ENCODE peak calls at places on chromosome 22, in six cellular contexts. One of them, this sample, is unnamed. For H3K4me1 and H3K36me3, the result is how much of the 10 kb centered on the place peaks cover.

GRCh38 chr22:19891350-19892248 is 36.9 kb upstream of the GNB1L start:
- DNase-seq in mucosa of descending colon: peak
- DNase-seq in mammary epithelial cell: peak
- DNase-seq in tibial nerve: no peak
- DNase-seq in left ventricle myocardium inferior: no peak
- DNase-seq in body of pancreas: no peak
- DNase-seq in this sample: peak

GRCh38 chr22:30217698-30218565 is 28.6 kb downstream of the LIF start:
- DNase-seq in mucosa of descending colon: no peak
- DNase-seq in mammary epithelial cell: peak
- DNase-seq in tibial nerve: no peak
- DNase-seq in left ventricle myocardium inferior: no peak
- DNase-seq in body of pancreas: no peak
- DNase-seq in this sample: peak

GRCh38 chr22:29958170-29958569 is 75.2 kb downstream of the MTMR3 start:
- DNase-seq in mucosa of descending colon: no peak
- DNase-seq in mammary epithelial cell: no peak
- DNase-seq in tibial nerve: no peak
- DNase-seq in left ventricle myocardium inferior: no peak
- DNase-seq in body of pancreas: no peak
- DNase-seq in this sample: no peak

GRCh38 chr22:45185718-45186511 is 22.2 kb downstream of the NUP50 start:
- DNase-seq in mucosa of descending colon: no peak
- DNase-seq in mammary epithelial cell: no peak
- DNase-seq in tibial nerve: no peak
- DNase-seq in left ventricle myocardium inferior: no peak
- DNase-seq in body of pancreas: no peak
- DNase-seq in this sample: no peak

GRCh38 chr22:37633693-37634504 is 5.6 kb upstream of the SH3BP1 start:
- DNase-seq in mucosa of descending colon: peak
- DNase-seq in mammary epithelial cell: no peak
- DNase-seq in tibial nerve: peak
- DNase-seq in left ventricle myocardium inferior: peak
- DNase-seq in body of pancreas: peak
- DNase-seq in this sample: peak

GRCh38 chr22:24435861-24436351 is 8.5 kb downstream of the ADORA2A start:
- DNase-seq in mucosa of descending colon: no peak
- DNase-seq in mammary epithelial cell: no peak
- DNase-seq in tibial nerve: peak
- DNase-seq in left ventricle myocardium inferior: no peak
- DNase-seq in body of pancreas: no peak
- DNase-seq in this sample: no peak

GRCh38 chr22:25362215-25362882 is 142.9 kb downstream of the CRYBB2 start:
- DNase-seq in mucosa of descending colon: peak
- DNase-seq in mammary epithelial cell: no peak
- DNase-seq in tibial nerve: peak
- DNase-seq in left ventricle myocardium inferior: peak
- DNase-seq in body of pancreas: peak
- DNase-seq in this sample: peak

GRCh38 chr22:19643448-19644313 is 70.6 kb upstream of the SEPTIN5 start:
- DNase-seq in mucosa of descending colon: no peak
- DNase-seq in mammary epithelial cell: no peak
- DNase-seq in tibial nerve: no peak
- DNase-seq in left ventricle myocardium inferior: no peak
- DNase-seq in body of pancreas: no peak
- DNase-seq in this sample: peak

GRCh38 chr22:37383342-37383741 is 43.9 kb downstream of the ELFN2 start:
- DNase-seq in mucosa of descending colon: no peak
- DNase-seq in mammary epithelial cell: no peak
- DNase-seq in tibial nerve: no peak
- DNase-seq in left ventricle myocardium inferior: no peak
- DNase-seq in body of pancreas: no peak
- DNase-seq in this sample: no peak

GRCh38 chr22:49015459-49015858 is 812.2 kb downstream of the BRD1 start:
- DNase-seq in mucosa of descending colon: no peak
- DNase-seq in mammary epithelial cell: no peak
- DNase-seq in tibial nerve: no peak
- DNase-seq in left ventricle myocardium inferior: no peak
- DNase-seq in body of pancreas: no peak
- DNase-seq in this sample: no peak

GRCh38 chr22:49686495-49687219 is 141.0 kb downstream of the BRD1 start:
- DNase-seq in mucosa of descending colon: no peak
- DNase-seq in mammary epithelial cell: no peak
- DNase-seq in tibial nerve: no peak
- DNase-seq in left ventricle myocardium inferior: no peak
- DNase-seq in body of pancreas: no peak
- DNase-seq in this sample: no peak

GRCh38 chr22:45242778-45243191 is 2.1 kb upstream of the KIAA0930 start:
- DNase-seq in mucosa of descending colon: peak
- DNase-seq in mammary epithelial cell: no peak
- DNase-seq in tibial nerve: no peak
- DNase-seq in left ventricle myocardium inferior: no peak
- DNase-seq in body of pancreas: peak
- DNase-seq in this sample: no peak

GRCh38 chr22:38973289-38974169 is 8.6 kb upstream of the APOBEC3B start:
- DNase-seq in mucosa of descending colon: peak
- DNase-seq in mammary epithelial cell: no peak
- DNase-seq in tibial nerve: no peak
- DNase-seq in left ventricle myocardium inferior: no peak
- DNase-seq in body of pancreas: peak
- DNase-seq in this sample: peak

GRCh38 chr22:31603081-31603525 is 58.9 kb downstream of the PISD start:
- DNase-seq in mucosa of descending colon: no peak
- DNase-seq in mammary epithelial cell: no peak
- DNase-seq in tibial nerve: no peak
- DNase-seq in left ventricle myocardium inferior: no peak
- DNase-seq in body of pancreas: no peak
- DNase-seq in this sample: no peak

GRCh38 chr22:33969052-33969451 is 48.8 kb upstream of the LARGE1 start:
- DNase-seq in mucosa of descending colon: no peak
- DNase-seq in mammary epithelial cell: peak
- DNase-seq in tibial nerve: no peak
- DNase-seq in left ventricle myocardium inferior: no peak
- DNase-seq in body of pancreas: no peak
- DNase-seq in this sample: no peak

GRCh38 chr22:28019881-28020861 is 101.1 kb upstream of the PITPNB start:
- DNase-seq in mucosa of descending colon: peak
- DNase-seq in mammary epithelial cell: peak
- DNase-seq in tibial nerve: peak
- DNase-seq in left ventricle myocardium inferior: peak
- DNase-seq in body of pancreas: peak
- DNase-seq in this sample: peak

GRCh38 chr22:18023509-18024275 is 669 bp downstream of the MICAL3 start:
- DNase-seq in mucosa of descending colon: peak
- DNase-seq in mammary epithelial cell: peak
- DNase-seq in tibial nerve: peak
- DNase-seq in left ventricle myocardium inferior: peak
- DNase-seq in body of pancreas: peak
- DNase-seq in this sample: peak

GRCh38 chr22:40746428-40747220 is 67.3 kb downstream of the MCHR1 start:
- DNase-seq in mucosa of descending colon: no peak
- DNase-seq in mammary epithelial cell: peak
- DNase-seq in tibial nerve: no peak
- DNase-seq in left ventricle myocardium inferior: no peak
- DNase-seq in body of pancreas: no peak
- DNase-seq in this sample: no peak

GRCh38 chr22:48887394-48888332 is 940.0 kb downstream of the BRD1 start:
- DNase-seq in mucosa of descending colon: no peak
- DNase-seq in mammary epithelial cell: no peak
- DNase-seq in tibial nerve: no peak
- DNase-seq in left ventricle myocardium inferior: no peak
- DNase-seq in body of pancreas: no peak
- DNase-seq in this sample: no peak

GRCh38 chr22:17943533-17944204 is 80.7 kb downstream of the MICAL3 start:
- DNase-seq in mucosa of descending colon: peak
- DNase-seq in mammary epithelial cell: no peak
- DNase-seq in tibial nerve: no peak
- DNase-seq in left ventricle myocardium inferior: no peak
- DNase-seq in body of pancreas: no peak
- DNase-seq in this sample: no peak

GRCh38 chr22:49934144-49934890 is 15.9 kb downstream of the CRELD2 start:
- DNase-seq in mucosa of descending colon: peak
- DNase-seq in mammary epithelial cell: no peak
- DNase-seq in tibial nerve: no peak
- DNase-seq in left ventricle myocardium inferior: peak
- DNase-seq in body of pancreas: peak
- DNase-seq in this sample: peak

GRCh38 chr22:23401111-23401909 is 178.8 kb downstream of the IGLL1 start:
- DNase-seq in mucosa of descending colon: no peak
- DNase-seq in mammary epithelial cell: peak
- DNase-seq in tibial nerve: no peak
- DNase-seq in left ventricle myocardium inferior: no peak
- DNase-seq in body of pancreas: no peak
- DNase-seq in this sample: peak

GRCh38 chr22:24156915-24157782 is 24.1 kb upstream of the SUSD2 start:
- DNase-seq in mucosa of descending colon: peak
- DNase-seq in mammary epithelial cell: peak
- DNase-seq in tibial nerve: peak
- DNase-seq in left ventricle myocardium inferior: peak
- DNase-seq in body of pancreas: peak
- DNase-seq in this sample: peak

GRCh38 chr22:32325811-32326237 is 31.8 kb upstream of the RFPL3 start:
- DNase-seq in mucosa of descending colon: no peak
- DNase-seq in mammary epithelial cell: no peak
- DNase-seq in tibial nerve: no peak
- DNase-seq in left ventricle myocardium inferior: no peak
- DNase-seq in body of pancreas: no peak
- DNase-seq in this sample: no peak

GRCh38 chr22:39148727-39149535 is 3.5 kb downstream of the CBX7 start:
- DNase-seq in mucosa of descending colon: peak
- DNase-seq in mammary epithelial cell: no peak
- DNase-seq in tibial nerve: peak
- DNase-seq in left ventricle myocardium inferior: peak
- DNase-seq in body of pancreas: peak
- DNase-seq in this sample: peak

GRCh38 chr22:28023774-28024173 is 104.7 kb upstream of the PITPNB start:
- DNase-seq in mucosa of descending colon: no peak
- DNase-seq in mammary epithelial cell: no peak
- DNase-seq in tibial nerve: no peak
- DNase-seq in left ventricle myocardium inferior: peak
- DNase-seq in body of pancreas: no peak
- DNase-seq in this sample: no peak

GRCh38 chr22:50125029-50125428 is 35.2 kb downstream of the MOV10L1 start:
- DNase-seq in mucosa of descending colon: no peak
- DNase-seq in mammary epithelial cell: no peak
- DNase-seq in tibial nerve: no peak
- DNase-seq in left ventricle myocardium inferior: no peak
- DNase-seq in body of pancreas: no peak
- DNase-seq in this sample: no peak

GRCh38 chr22:50399751-50400331 is 56.7 kb downstream of the PPP6R2 start:
- DNase-seq in mucosa of descending colon: peak
- DNase-seq in mammary epithelial cell: no peak
- DNase-seq in tibial nerve: no peak
- DNase-seq in left ventricle myocardium inferior: no peak
- DNase-seq in body of pancreas: peak
- DNase-seq in this sample: peak

GRCh38 chr22:25890651-25891050 is 148.7 kb downstream of the MYO18B start:
- DNase-seq in mucosa of descending colon: no peak
- DNase-seq in mammary epithelial cell: no peak
- DNase-seq in tibial nerve: no peak
- DNase-seq in left ventricle myocardium inferior: no peak
- DNase-seq in body of pancreas: no peak
- DNase-seq in this sample: no peak

GRCh38 chr22:46355369-46355995 is 20.0 kb downstream of the TRMU start:
- DNase-seq in mucosa of descending colon: peak
- DNase-seq in mammary epithelial cell: peak
- DNase-seq in tibial nerve: peak
- DNase-seq in left ventricle myocardium inferior: peak
- DNase-seq in body of pancreas: peak
- DNase-seq in this sample: peak
- H3K4me1 ChIP-seq in mucosa of descending colon: under half
- H3K4me1 ChIP-seq in mammary epithelial cell: under half
- H3K4me1 ChIP-seq in tibial nerve: under half
- H3K4me1 ChIP-seq in left ventricle myocardium inferior: under half
- H3K4me1 ChIP-seq in body of pancreas: under half
- H3K4me1 ChIP-seq in this sample: under half

DNA sequence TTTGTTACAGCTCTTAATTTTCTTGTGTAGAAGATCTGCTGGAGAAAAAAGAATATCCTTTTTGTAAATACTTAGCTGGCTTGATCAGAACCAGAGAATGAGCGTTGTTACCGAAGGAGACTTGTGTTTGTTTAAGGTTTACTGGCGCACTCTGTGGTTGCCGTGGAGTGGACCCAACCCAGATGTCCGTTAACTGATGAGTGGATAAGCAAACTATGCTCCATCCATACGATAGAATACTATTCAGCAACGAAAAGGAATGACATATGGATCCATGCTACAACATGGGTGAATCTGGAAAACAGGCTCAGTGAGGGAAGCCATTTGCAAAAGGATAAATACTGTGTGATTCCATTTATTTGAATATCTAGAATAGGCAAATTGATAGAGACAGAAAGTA is 18.7 kb downstream of the PARVB start:
- DNase-seq in mucosa of descending colon: no peak
- DNase-seq in mammary epithelial cell: no peak
- DNase-seq in tibial nerve: no peak
- DNase-seq in left ventricle myocardium inferior: no peak
- DNase-seq in body of pancreas: no peak
- DNase-seq in this sample: peak
- H3K4me3 ChIP-seq in mucosa of descending colon: no peak
- H3K4me3 ChIP-seq in mammary epithelial cell: no peak
- H3K4me3 ChIP-seq in tibial nerve: no peak
- H3K4me3 ChIP-seq in left ventricle myocardium inferior: no peak
- H3K4me3 ChIP-seq in body of pancreas: no peak
- H3K4me3 ChIP-seq in this sample: no peak

DNA sequence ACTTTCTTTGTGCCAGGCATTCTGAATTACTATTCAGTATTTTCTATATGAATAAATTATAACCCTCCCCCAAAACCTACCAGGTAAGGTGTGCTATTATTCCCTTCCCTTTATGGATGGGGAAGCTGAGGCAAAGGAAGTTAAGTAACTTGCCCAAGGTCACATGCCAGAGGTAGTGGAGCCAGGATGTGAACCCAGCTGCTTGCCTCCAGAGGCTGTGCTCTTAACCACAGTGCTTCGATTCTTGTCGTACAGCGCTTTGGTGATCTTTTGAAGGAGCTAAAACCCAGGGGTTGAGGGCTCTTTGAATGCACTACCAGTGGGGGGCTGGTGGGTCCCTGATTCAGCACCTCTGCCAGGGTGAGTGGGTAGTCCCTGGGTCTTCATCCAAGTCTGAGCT is 18.8 kb downstream of the MCM5 start:
- DNase-seq in mucosa of descending colon: no peak
- DNase-seq in mammary epithelial cell: no peak
- DNase-seq in tibial nerve: no peak
- DNase-seq in left ventricle myocardium inferior: no peak
- DNase-seq in body of pancreas: no peak
- DNase-seq in this sample: no peak
- H3K36me3 ChIP-seq in mucosa of descending colon: under half
- H3K36me3 ChIP-seq in mammary epithelial cell: under half
- H3K36me3 ChIP-seq in tibial nerve: under half
- H3K36me3 ChIP-seq in left ventricle myocardium inferior: half or more
- H3K36me3 ChIP-seq in body of pancreas: under half
- H3K36me3 ChIP-seq in this sample: under half

GRCh38 chr22:42298746-42299145 is 28.3 kb upstream of the TCF20 start:
- DNase-seq in mucosa of descending colon: no peak
- DNase-seq in mammary epithelial cell: no peak
- DNase-seq in tibial nerve: no peak
- DNase-seq in left ventricle myocardium inferior: no peak
- DNase-seq in body of pancreas: no peak
- DNase-seq in this sample: no peak
- H3K4me1 ChIP-seq in mucosa of descending colon: under half
- H3K4me1 ChIP-seq in mammary epithelial cell: under half
- H3K4me1 ChIP-seq in tibial nerve: under half
- H3K4me1 ChIP-seq in left ventricle myocardium inferior: under half
- H3K4me1 ChIP-seq in body of pancreas: under half
- H3K4me1 ChIP-seq in this sample: under half

This sample was measured in adipocyte.